ENCODE peak calls at places on chromosomes 13 and 19, in seven cellular contexts. W is suprapubic skin; J is AG04450; A is GM23248; L is CD4-positive, alpha-beta memory T cell; K is SJCRH30; B is heart left ventricle. N is an unnamed sample. For H3K27me3, the result is how much of the 10 kb centered on the place peaks cover.

GRCh38 chr13:73273737-73274136 is 214.9 kb downstream of the KLF5 start:
- DNase-seq in L (no peak), A (peak), K (no peak), J (peak), B (no peak), W (no peak), N (no peak)

GRCh38 chr13:111865046-111865445 is 201.9 kb upstream of the SOX1 start:
- DNase-seq in W (no peak), A (no peak), B (no peak), K (no peak), J (no peak), L (no peak), N (no peak)

GRCh38 chr19:52993342-52994178 is 20.2 kb upstream of the ERVV-1 start:
- DNase-seq in B (peak), W (peak), J (peak), A (peak), K (peak), L (peak), N (peak)

GRCh38 chr13:112531263-112531794 is 56.6 kb downstream of the TUBGCP3 start:
- DNase-seq in W (no peak), B (no peak), K (no peak), A (no peak), L (no peak), J (no peak), N (no peak)

GRCh38 chr13:109874921-109875454 is 88.6 kb upstream of the IRS2 start:
- DNase-seq in B (no peak), K (no peak), J (no peak), W (no peak), L (no peak), A (peak), N (no peak)

GRCh38 chr19:51064534-51065220 is at the start of gene KLK13:
- DNase-seq in L (no peak), A (peak), W (no peak), K (no peak), J (no peak), B (peak), N (no peak)

GRCh38 chr13:50410921-50411712 is 395.9 kb downstream of the KCNRG start:
- DNase-seq in J (peak), L (no peak), A (peak), W (no peak), K (peak), B (no peak), N (peak)

GRCh38 chr19:31232871-31233270 is 116.4 kb downstream of the TSHZ3 start:
- DNase-seq in K (no peak), B (no peak), L (no peak), W (no peak), J (peak), A (peak), N (no peak)

GRCh38 chr19:17522988-17523872 is 11.8 kb downstream of the PGLS start:
- DNase-seq in B (peak), J (no peak), A (no peak), K (no peak), W (no peak), L (peak), N (no peak)

GRCh38 chr19:3455960-3456601 is 24.2 kb downstream of the SMIM24 start:
- DNase-seq in W (no peak), J (no peak), A (no peak), B (no peak), L (no peak), K (no peak), N (no peak)

GRCh38 chr13:63184693-63185092 is 1769.0 kb upstream of the PCDH20 start:
- DNase-seq in W (no peak), J (peak), A (peak), L (no peak), B (no peak), K (peak), N (no peak)

GRCh38 chr13:70080030-70080429 is 27.6 kb upstream of the ATXN8OS start:
- DNase-seq in L (no peak), A (no peak), K (no peak), J (no peak), B (peak), W (no peak), N (no peak)

GRCh38 chr13:111980146-111980929 is 86.6 kb upstream of the SOX1 start:
- DNase-seq in W (no peak), K (no peak), B (no peak), L (no peak), A (no peak), J (no peak), N (no peak)

GRCh38 chr19:15194938-15195337 is 5.9 kb downstream of the NOTCH3 start:
- DNase-seq in K (no peak), B (peak), W (no peak), J (no peak), L (no peak), A (peak), N (peak)

GRCh38 chr19:16860996-16861395 is 27.8 kb upstream of the F2RL3 start:
- DNase-seq in B (no peak), W (no peak), A (no peak), K (no peak), L (no peak), J (no peak), N (no peak)

GRCh38 chr19:56119585-56119978 is 1.5 kb downstream of the ZNF787 start:
- DNase-seq in B (no peak), L (no peak), W (no peak), J (no peak), A (peak), K (no peak), N (no peak)

GRCh38 chr19:54312436-54313362 is at the start of gene LILRA5:
- DNase-seq in B (peak), A (no peak), L (no peak), J (no peak), W (peak), K (no peak), N (no peak)

GRCh38 chr19:5365905-5366304 is 25.3 kb upstream of the PTPRS start:
- DNase-seq in A (no peak), L (no peak), J (no peak), W (no peak), B (no peak), K (no peak), N (no peak)
- H3K27me3 ChIP-seq in A (under half), L (under half), J (under half), W (under half), B (under half), K (under half), N (under half)

GRCh38 chr19:44642375-44642774 is 1.3 kb upstream of the PVR start:
- DNase-seq in W (no peak), J (no peak), A (no peak), L (no peak), B (no peak), K (no peak), N (no peak)
- H3K4me3 ChIP-seq in W (no peak), J (no peak), A (no peak), L (no peak), B (no peak), K (no peak), N (no peak)

GRCh38 chr19:1745589-1746031 is 7.7 kb upstream of the ONECUT3 start:
- DNase-seq in L (no peak), J (no peak), W (no peak), B (no peak), A (no peak), K (no peak), N (no peak)
- H3K27me3 ChIP-seq in L (under half), J (under half), W (half or more), B (half or more), A (under half), K (under half), N (under half)

GRCh38 chr13:106530907-106531520 is 4.4 kb downstream of the EFNB2 start:
- DNase-seq in A (no peak), B (no peak), L (no peak), K (no peak), J (no peak), W (no peak), N (no peak)
- H3K4me3 ChIP-seq in A (no peak), B (peak), L (no peak), K (no peak), J (no peak), W (peak), N (peak)

GRCh38 chr13:99042851-99043250 is 65.0 kb upstream of the DOCK9 start:
- DNase-seq in W (no peak), A (no peak), B (no peak), K (no peak), L (no peak), J (no peak), N (no peak)
- H3K27me3 ChIP-seq in W (under half), A (under half), B (under half), K (under half), L (under half), J (under half), N (under half)

GRCh38 chr19:35775046-35775297 is 392 bp upstream of the ARHGAP33 start:
- DNase-seq in J (no peak), L (no peak), A (no peak), K (no peak), W (no peak), B (no peak), N (no peak)

GRCh38 chr19:35777411-35777841 is 2.1 kb downstream of the ARHGAP33 start:
- DNase-seq in A (no peak), W (no peak), J (no peak), L (no peak), K (peak), B (no peak), N (no peak)

GRCh38 chr19:35775298-35776101 is at the start of gene ARHGAP33:
- DNase-seq in A (peak), W (peak), L (peak), K (peak), J (peak), B (peak), N (peak)

GRCh38 chr19:35777961-35778360 is 2.6 kb downstream of the ARHGAP33 start:
- DNase-seq in K (no peak), J (no peak), W (no peak), L (no peak), B (no peak), A (no peak), N (no peak)

DNA sequence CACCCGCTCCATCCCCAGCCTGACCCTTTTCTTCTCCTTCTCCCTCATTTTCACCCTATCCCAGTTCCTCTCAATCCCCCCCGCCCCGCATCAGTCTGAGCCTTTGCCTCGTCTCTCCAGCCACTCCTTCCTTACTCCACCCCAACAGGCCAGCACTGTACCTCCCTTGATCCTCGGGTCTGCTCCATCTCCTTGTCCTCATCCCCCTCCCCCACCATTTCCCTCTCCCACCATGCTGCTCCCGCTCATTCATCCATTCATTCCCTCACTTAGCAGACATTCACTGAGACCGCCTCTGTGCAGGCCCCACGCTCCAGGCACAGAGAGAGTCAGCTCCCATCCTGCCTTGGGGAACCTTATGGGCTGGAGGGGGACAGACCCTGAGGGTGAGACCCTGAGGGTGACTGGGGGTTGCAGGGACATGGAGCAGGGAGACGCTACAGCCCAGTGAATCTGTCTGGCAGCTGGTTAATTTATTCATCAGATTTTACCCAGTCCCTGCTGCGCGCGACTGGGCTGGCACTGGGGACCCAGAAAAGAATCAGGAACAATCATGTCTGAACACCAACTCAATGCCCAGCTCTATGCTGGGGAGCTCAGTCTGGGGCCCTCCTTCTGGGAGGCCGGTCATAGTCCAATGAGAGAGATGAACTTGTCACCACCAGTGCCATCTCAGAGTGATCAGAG is 881 bp downstream of the ARHGAP33 start:
- DNase-seq in A (peak), K (peak), J (no peak), L (no peak), W (no peak), B (no peak), N (no peak)
- H3K4me3 ChIP-seq in A (peak), K (peak), J (peak), L (peak), W (peak), B (peak), N (peak)

GRCh38 chr13:57992416-57992815 is 360.9 kb downstream of the PCDH17 start:
- DNase-seq in K (no peak), B (no peak), L (no peak), J (no peak), A (no peak), W (no peak), N (no peak)
- H3K27me3 ChIP-seq in K (under half), B (under half), L (under half), J (under half), A (under half), W (under half), N (under half)

GRCh38 chr19:7242601-7243258 is 51.5 kb downstream of the INSR start:
- DNase-seq in B (no peak), A (peak), W (no peak), J (no peak), K (no peak), L (no peak), N (peak)
- H3K4me3 ChIP-seq in B (no peak), A (peak), W (no peak), J (no peak), K (no peak), L (no peak), N (peak)